ENCODE peak calls at places on chromosomes 4 and X, in eight cellular contexts. E is transverse colon, S is Peyer's patch, T is cardiac fibroblast, Q is LNCaP clone FGC, R is bronchial epithelial cell, Y is heart left ventricle, M is heart right ventricle. V is an unnamed sample.

GRCh38 chr4:88823058-88823919 is 125.7 kb upstream of the NAP1L5 start:
- DNase-seq in E (peak; percentile 90), S (peak; percentile 86), T (peak; percentile 99), Q (peak; percentile 88), R (peak; percentile 94), Y (peak; percentile 93), M (peak; percentile 82), V (peak; percentile 98)

GRCh38 chr4:124846306-124846705 is 133.8 kb upstream of the ANKRD50 start:
- DNase-seq in E (no peak), S (no peak), T (no peak), Q (no peak), R (peak; percentile 74), Y (no peak), M (no peak), V (no peak)

GRCh38 chr4:157886650-157887049 is 286.2 kb downstream of the GASK1B start:
- DNase-seq in E (no peak), S (no peak), T (no peak), Q (no peak), R (no peak), Y (no peak), M (no peak), V (no peak)

GRCh38 chr4:149426461-149426860 is 389.2 kb downstream of the IQCM start:
- DNase-seq in E (no peak), S (no peak), T (peak; percentile 5), Q (no peak), R (peak; percentile 83), Y (no peak), M (no peak), V (no peak)

GRCh38 chr4:122588453-122589238 is 32.2 kb downstream of the IL21 start:
- DNase-seq in E (no peak), S (no peak), T (peak; percentile 4), Q (no peak), R (no peak), Y (no peak), M (no peak), V (peak; percentile 46)

GRCh38 chrX:42119076-42119475 is 195.7 kb upstream of the CASK start:
- DNase-seq in E (no peak), S (no peak), T (peak; percentile 90), Q (peak; percentile 82), R (peak; percentile 95), Y (no peak), M (no peak), V (peak; percentile 67)

GRCh38 chr4:26860922-26861433 is 337 bp downstream of the STIM2 start:
- DNase-seq in E (peak; percentile 47), S (peak; percentile 78), T (peak; percentile 67), Q (no peak), R (no peak), Y (peak; percentile 62), M (peak; percentile 66), V (peak; percentile 51)

GRCh38 chrX:106987488-106987887 is 12.5 kb downstream of the MORC4 start:
- DNase-seq in E (no peak), S (no peak), T (no peak), Q (no peak), R (peak; percentile 19), Y (no peak), M (no peak), V (no peak)

GRCh38 chrX:100662791-100663190 is 18.8 kb downstream of the SRPX2 start:
- DNase-seq in E (no peak), S (no peak), T (peak; percentile 78), Q (no peak), R (peak; percentile 73), Y (no peak), M (no peak), V (no peak)

GRCh38 chr4:90318208-90318607 is 191.0 kb downstream of the CCSER1 start:
- DNase-seq in E (no peak), S (no peak), T (peak; percentile 81), Q (no peak), R (peak; percentile 67), Y (no peak), M (no peak), V (peak; percentile 95)

GRCh38 chr4:76011700-76012387 is 4.5 kb upstream of the CXCL9 start:
- DNase-seq in E (peak; percentile 17), S (no peak), T (peak; percentile 71), Q (no peak), R (peak; percentile 84), Y (peak; percentile 36), M (peak; percentile 14), V (peak; percentile 71)

GRCh38 chr4:8605289-8605688 is 12.7 kb downstream of the CPZ start:
- DNase-seq in E (no peak), S (no peak), T (no peak), Q (no peak), R (no peak), Y (no peak), M (no peak), V (no peak)

GRCh38 chrX:1416965-1417760 is 25.2 kb upstream of the SLC25A6 start:
- DNase-seq in E (no peak), S (no peak), T (no peak), Q (no peak), R (no peak), Y (no peak), M (no peak), V (no peak)

GRCh38 chr4:152500798-152501434 is 35.0 kb downstream of the FBXW7 start:
- DNase-seq in E (peak; percentile 30), S (no peak), T (peak; percentile 96), Q (peak; percentile 83), R (peak; percentile 91), Y (no peak), M (no peak), V (peak; percentile 92)

GRCh38 chr4:89800527-89801103 is 36.3 kb downstream of the SNCA start:
- DNase-seq in E (no peak), S (no peak), T (peak; percentile 23), Q (no peak), R (peak; percentile 47), Y (no peak), M (no peak), V (peak; percentile 76)

GRCh38 chr4:173333658-173334084 is 487 bp downstream of the HMGB2 start:
- DNase-seq in E (peak; percentile 58), S (peak; percentile 77), T (peak; percentile 49), Q (no peak), R (no peak), Y (peak; percentile 78), M (peak; percentile 75), V (peak; percentile 34)

GRCh38 chr4:152850377-152850776 is 70.6 kb downstream of the ARFIP1 start:
- DNase-seq in E (no peak), S (no peak), T (peak; percentile 40), Q (no peak), R (peak; percentile 90), Y (no peak), M (no peak), V (no peak)

GRCh38 chr4:180669637-180670036 is 1573.6 kb upstream of the TENM3 start:
- DNase-seq in E (no peak), S (no peak), T (no peak), Q (no peak), R (no peak), Y (no peak), M (no peak), V (peak; percentile 79)

GRCh38 chr4:95181446-95182306 is 367.1 kb downstream of the UNC5C start:
- DNase-seq in E (no peak), S (no peak), T (peak; percentile 13), Q (no peak), R (no peak), Y (no peak), M (no peak), V (peak; percentile 80)
- TF ChIP-seq CTCF in E (no peak), S (no peak), T (peak; percentile 10), Q (no peak), R (no peak), Y (no peak), M (no peak), V (peak; percentile 30)

GRCh38 chrX:56802921-56803848 is 74.1 kb downstream of the NBDY start:
- DNase-seq in E (peak; percentile 83), S (peak; percentile 40), T (peak; percentile 75), Q (peak; percentile 47), R (peak; percentile 35), Y (peak; percentile 81), M (peak; percentile 48), V (peak; percentile 71)
- H3K4me3 ChIP-seq in E (peak overlapping the region; percentile 32), S (no peak overlapping the region), T (no peak overlapping the region), Q (no peak overlapping the region), R (no peak overlapping the region), Y (no peak overlapping the region), M (peak overlapping the region; percentile 55), V (peak overlapping the region; percentile 33)

GRCh38 chrX:56219702-56220101 is 12.5 kb upstream of the KLF8 start:
- DNase-seq in E (no peak), S (no peak), T (no peak), Q (no peak), R (peak; percentile 28), Y (no peak), M (no peak), V (no peak)
- TF ChIP-seq CTCF in E (no peak), S (no peak), T (no peak), Q (no peak), R (peak; percentile 13), Y (no peak), M (peak; percentile 30), V (no peak)

DNA sequence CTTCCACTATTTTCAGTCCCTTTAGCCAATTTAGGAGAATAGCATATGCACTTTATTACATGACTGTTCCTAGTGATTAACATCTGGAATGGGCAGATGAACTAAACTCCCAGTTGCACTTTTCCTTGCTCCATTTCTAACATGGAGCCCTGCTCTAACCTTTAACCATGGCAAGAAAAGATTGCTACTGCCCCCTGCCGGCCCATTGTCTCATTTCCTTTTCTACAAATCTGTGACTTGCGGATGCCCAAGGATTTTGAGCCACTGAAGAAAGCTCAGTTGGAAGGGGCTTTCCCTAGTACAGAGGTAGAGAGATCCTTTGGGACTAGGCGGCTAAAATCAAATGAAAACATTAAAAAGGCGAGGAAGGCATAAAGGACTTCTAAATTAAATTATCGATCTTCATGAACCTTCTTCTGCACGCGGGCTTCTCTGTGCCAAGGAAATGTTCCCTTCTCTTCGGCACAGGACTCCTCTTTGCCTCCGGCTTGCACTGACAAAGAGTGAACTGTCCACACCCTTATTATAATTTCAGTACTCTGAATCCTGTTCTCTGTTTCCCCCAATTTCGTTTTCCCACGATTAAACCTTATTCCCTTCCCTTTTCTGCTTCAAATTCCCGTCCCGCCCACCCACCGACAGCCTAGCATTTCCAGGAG is 578 bp upstream of the GLRA2 start:
- DNase-seq in E (peak; percentile 86), S (peak; percentile 63), T (peak; percentile 21), Q (peak; percentile 1), R (peak; percentile 38), Y (peak; percentile 31), M (peak; percentile 20), V (peak; percentile 62)
- H3K4me3 ChIP-seq in E (no peak overlapping the region), S (no peak overlapping the region), T (no peak overlapping the region), Q (no peak overlapping the region), R (no peak overlapping the region), Y (no peak overlapping the region), M (no peak overlapping the region), V (no peak overlapping the region)